ENCODE peak calls at places on chromosomes 3 and 15, in nine cellular contexts. O is neuronal stem cell, P is iPS DF 6.9, I is A549, N is GM23248, C is NB4, H is colonic mucosa, D is thoracic aorta, B is fibroblast of pulmonary artery. F is an unnamed sample.

GRCh38 chr3:12294885-12295580 is 6.2 kb downstream of the PPARG start:
- DNase-seq in O (no peak), P (no peak), I (peak; percentile 49), N (peak; percentile 86), C (no peak), H (no peak), D (no peak), B (peak; percentile 73), F (no peak)

GRCh38 chr15:40052604-40053003 is 13.6 kb upstream of the SRP14 start:
- DNase-seq in O (no peak), P (no peak), I (no peak), N (no peak), C (peak; percentile 35), H (peak; percentile 78), D (no peak), B (no peak), F (no peak)

GRCh38 chr3:141487419-141488345 is 855 bp downstream of the RASA2 start:
- DNase-seq in O (peak; percentile 66), P (no peak), I (peak; percentile 54), N (peak; percentile 76), C (peak; percentile 89), H (peak; percentile 88), D (no peak), B (peak; percentile 37), F (peak; percentile 83)

GRCh38 chr15:33009026-33009425 is 185.5 kb downstream of the FMN1 start:
- DNase-seq in O (no peak), P (no peak), I (no peak), N (no peak), C (no peak), H (no peak), D (no peak), B (no peak), F (no peak)

GRCh38 chr3:197891-198491 is 1.4 kb downstream of the CHL1 start:
- DNase-seq in O (peak; percentile 21), P (no peak), I (peak; percentile 5), N (no peak), C (no peak), H (no peak), D (no peak), B (no peak), F (no peak)

GRCh38 chr15:65856821-65857455 is 12.4 kb upstream of the RAB11A start:
- DNase-seq in O (peak; percentile 57), P (no peak), I (peak; percentile 57), N (peak; percentile 72), C (peak; percentile 66), H (peak; percentile 86), D (peak; percentile 32), B (peak; percentile 70), F (peak; percentile 75)

GRCh38 chr3:181610973-181611265 is 100.8 kb upstream of the SOX2 start:
- DNase-seq in O (no peak), P (no peak), I (no peak), N (no peak), C (no peak), H (no peak), D (no peak), B (no peak), F (no peak)

GRCh38 chr3:70526966-70527515 is 214.6 kb upstream of the MDFIC2 start:
- DNase-seq in O (no peak), P (no peak), I (no peak), N (peak; percentile 47), C (no peak), H (no peak), D (no peak), B (no peak), F (no peak)

GRCh38 chr3:122969585-122970453 is 57.7 kb downstream of the SEMA5B start:
- DNase-seq in O (no peak), P (no peak), I (no peak), N (peak; percentile 87), C (no peak), H (no peak), D (no peak), B (peak; percentile 66), F (no peak)

GRCh38 chr3:148958681-148959080 is 32.7 kb upstream of the GYG1 start:
- DNase-seq in O (no peak), P (no peak), I (no peak), N (no peak), C (no peak), H (no peak), D (no peak), B (no peak), F (no peak)

GRCh38 chr15:77028451-77029165 is 33.7 kb downstream of the PSTPIP1 start:
- DNase-seq in O (no peak), P (no peak), I (no peak), N (no peak), C (no peak), H (peak; percentile 14), D (no peak), B (no peak), F (peak; percentile 8)

GRCh38 chr15:95825198-95825597 is 505.3 kb upstream of the NR2F2 start:
- DNase-seq in O (no peak), P (no peak), I (no peak), N (no peak), C (no peak), H (no peak), D (no peak), B (no peak), F (no peak)

GRCh38 chr15:22904736-22905135 is 66.3 kb downstream of the NIPA2 start:
- DNase-seq in O (no peak), P (no peak), I (no peak), N (no peak), C (no peak), H (no peak), D (no peak), B (no peak), F (no peak)

GRCh38 chr15:60758961-60759729 is 280.2 kb upstream of the ICE2 start:
- DNase-seq in O (no peak), P (no peak), I (no peak), N (peak; percentile 98), C (no peak), H (no peak), D (no peak), B (peak; percentile 92), F (no peak)
- H3K4me3 ChIP-seq in O (no peak overlapping the region), P (no peak overlapping the region), I (no peak overlapping the region), N (peak overlapping the region; percentile 29), C (no peak overlapping the region), H (no peak overlapping the region), D (no peak overlapping the region), B (no peak overlapping the region), F (no peak overlapping the region)

GRCh38 chr3:45596290-45596791 is 1.8 kb downstream of the LIMD1 start:
- DNase-seq in O (no peak), P (no peak), I (no peak), N (no peak), C (peak; percentile 23), H (peak; percentile 43), D (no peak), B (no peak), F (peak; percentile 49)
- H3K4me3 ChIP-seq in O (no peak overlapping the region), P (no peak overlapping the region), I (peak overlapping the region; percentile 63), N (peak overlapping the region; percentile 74), C (peak overlapping the region; percentile 45), H (peak overlapping the region; percentile 78), D (peak overlapping the region; percentile 89), B (peak overlapping the region; percentile 35), F (peak overlapping the region; percentile 86)

GRCh38 chr3:64445318-64446300 is 220.3 kb upstream of the PRICKLE2 start:
- DNase-seq in O (peak; percentile 37), P (peak; percentile 33), I (peak; percentile 35), N (peak; percentile 56), C (no peak), H (peak; percentile 34), D (no peak), B (peak; percentile 36), F (no peak)
- H3K4me3 ChIP-seq in O (peak overlapping the region; percentile 92), P (peak overlapping the region; percentile 87), I (peak overlapping the region; percentile 88), N (peak overlapping the region; percentile 71), C (no peak overlapping the region), H (peak overlapping the region; percentile 39), D (peak overlapping the region; percentile 63), B (peak overlapping the region; percentile 58), F (peak overlapping the region; percentile 40)

GRCh38 chr3:54122802-54123537 is 618 bp downstream of the CACNA2D3 start:
- DNase-seq in O (no peak), P (no peak), I (no peak), N (no peak), C (no peak), H (no peak), D (no peak), B (peak; percentile 3), F (no peak)

GRCh38 chr3:54120657-54121403 is 1.5 kb upstream of the CACNA2D3 start:
- DNase-seq in O (no peak), P (no peak), I (no peak), N (peak; percentile 32), C (no peak), H (no peak), D (no peak), B (peak; percentile 13), F (no peak)

GRCh38 chr3:54123538-54124196 is 1.3 kb downstream of the CACNA2D3 start:
- DNase-seq in O (no peak), P (no peak), I (no peak), N (no peak), C (no peak), H (no peak), D (no peak), B (peak; percentile 38), F (no peak)

GRCh38 chr3:54121404-54122045 is 827 bp upstream of the CACNA2D3 start:
- DNase-seq in O (no peak), P (no peak), I (no peak), N (no peak), C (no peak), H (no peak), D (no peak), B (peak; percentile 26), F (no peak)

DNA sequence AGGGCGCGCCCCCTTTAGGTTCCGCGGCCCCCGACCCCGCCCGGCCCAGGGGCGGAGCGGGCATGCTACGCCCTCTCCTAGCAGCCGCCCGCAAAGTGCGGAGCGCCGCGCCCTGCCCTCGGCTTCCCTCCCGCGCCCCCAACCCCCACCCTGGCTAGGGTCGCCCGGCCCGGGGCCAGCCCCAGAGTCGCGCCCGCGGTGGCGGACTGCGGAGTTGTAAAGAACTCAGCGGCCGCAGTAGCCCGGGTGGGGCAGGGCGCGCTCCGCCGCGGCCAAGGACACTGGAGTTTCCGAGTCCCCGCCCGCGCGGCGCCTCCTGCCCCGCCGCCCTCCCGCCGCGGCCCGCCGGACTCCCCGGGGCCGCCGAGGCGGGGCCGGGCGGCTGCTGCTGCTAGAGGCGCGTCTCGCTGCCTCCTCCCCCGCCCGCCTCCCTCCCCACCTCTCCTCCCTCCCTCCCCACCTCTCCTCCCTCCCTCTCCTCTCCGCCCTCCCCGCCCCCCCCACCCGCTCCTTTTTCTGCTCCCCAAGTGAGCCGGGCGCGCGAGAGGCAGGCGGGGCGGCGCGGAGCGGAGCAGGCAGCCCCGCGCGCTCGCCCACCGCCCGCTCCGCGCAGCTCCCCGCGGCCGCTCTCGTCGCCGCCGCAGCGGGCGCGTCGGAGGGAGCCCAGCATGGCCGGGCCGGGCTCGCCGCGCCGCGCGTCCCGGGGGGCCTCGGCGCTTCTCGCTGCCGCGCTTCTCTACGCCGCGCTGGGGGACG is at the start of gene CACNA2D3:
- DNase-seq in O (no peak), P (no peak), I (no peak), N (peak; percentile 41), C (no peak), H (peak; percentile 56), D (no peak), B (peak; percentile 63), F (no peak)
- H3K4me3 ChIP-seq in O (peak within 1 kb of the TSS; percentile 81), P (peak within 1 kb of the TSS; percentile 58), I (peak within 1 kb of the TSS; percentile 46), N (peak within 1 kb of the TSS; percentile 59), C (no peak within 1 kb of the TSS), H (peak within 1 kb of the TSS; percentile 39), D (peak within 1 kb of the TSS; percentile 76), B (peak within 1 kb of the TSS; percentile 56), F (peak within 1 kb of the TSS; percentile 61)

GRCh38 chr3:109070232-109070631 is 47.7 kb downstream of the MORC1 start:
- DNase-seq in O (no peak), P (no peak), I (no peak), N (no peak), C (no peak), H (no peak), D (no peak), B (no peak), F (no peak)
- H3K4me3 ChIP-seq in O (no peak overlapping the region), P (no peak overlapping the region), I (no peak overlapping the region), N (no peak overlapping the region), C (no peak overlapping the region), H (no peak overlapping the region), D (no peak overlapping the region), B (no peak overlapping the region), F (no peak overlapping the region)

GRCh38 chr15:79035814-79036213 is 54.8 kb downstream of the RASGRF1 start:
- DNase-seq in O (no peak), P (no peak), I (no peak), N (peak; percentile 21), C (no peak), H (no peak), D (no peak), B (no peak), F (no peak)
- H3K4me3 ChIP-seq in O (no peak overlapping the region), P (no peak overlapping the region), I (no peak overlapping the region), N (no peak overlapping the region), C (no peak overlapping the region), H (no peak overlapping the region), D (peak overlapping the region; percentile 17), B (no peak overlapping the region), F (no peak overlapping the region)

F was measured in tibial artery.